ENCODE peak calls at places on chromosomes 12 and 14, in four cellular contexts. O is left ventricle myocardium inferior, G is tibial artery, P is AG04449. F is an unnamed sample.

GRCh38 chr12:24850486-24850885 is 98.4 kb downstream of the BCAT1 start:
- DNase-seq in O (no peak), P (no peak), G (no peak), F (no peak)

GRCh38 chr12:101414533-101415119 is 7.1 kb upstream of the ARL1 start:
- DNase-seq in O (no peak), P (no peak), G (no peak), F (peak)

GRCh38 chr14:92665699-92666110 is 82.7 kb downstream of the LGMN start:
- DNase-seq in P (no peak), G (no peak), O (no peak), F (no peak)

GRCh38 chr14:105086833-105087307 is 21.6 kb upstream of the GPR132 start:
- DNase-seq in G (peak), O (peak), P (no peak), F (no peak)

GRCh38 chr12:92369643-92370042 is 224.0 kb upstream of the BTG1 start:
- DNase-seq in P (no peak), O (no peak), G (no peak), F (no peak)

GRCh38 chr12:111788178-111788654 is 21.5 kb downstream of the ALDH2 start:
- DNase-seq in O (peak), G (no peak), P (no peak), F (no peak)

GRCh38 chr14:35883677-35884293 is 57.6 kb downstream of the BRMS1L start:
- DNase-seq in G (no peak), O (no peak), P (no peak), F (no peak)

GRCh38 chr14:72554401-72554800 is 339.5 kb downstream of the DPF3 start:
- DNase-seq in G (no peak), P (no peak), O (no peak), F (no peak)

GRCh38 chr14:20294636-20295035 is 11.1 kb downstream of the TTC5 start:
- DNase-seq in O (no peak), G (no peak), P (no peak), F (no peak)

GRCh38 chr12:75825686-75826085 is 205.9 kb downstream of the PHLDA1 start:
- DNase-seq in O (no peak), P (peak), G (no peak), F (peak)

GRCh38 chr12:125186471-125187147 is 121.4 kb downstream of the AACS start:
- DNase-seq in P (no peak), G (no peak), O (no peak), F (no peak)

GRCh38 chr14:95784137-95784536 is 70.2 kb upstream of the TCL1A start:
- DNase-seq in P (no peak), G (no peak), O (no peak), F (peak)

GRCh38 chr12:28050606-28051005 is 78.1 kb upstream of the PTHLH start:
- DNase-seq in G (no peak), O (no peak), P (no peak), F (no peak)

GRCh38 chr14:76091036-76091435 is 60.7 kb upstream of the GPATCH2L start:
- DNase-seq in P (no peak), O (peak), G (peak), F (no peak)

GRCh38 chr14:78153069-78153351 is 17.2 kb upstream of the NRXN3 start:
- DNase-seq in P (no peak), O (no peak), G (no peak), F (peak)

GRCh38 chr12:8035440-8036010 is 3.0 kb downstream of the FOXJ2 start:
- DNase-seq in G (no peak), P (no peak), O (no peak), F (no peak)
- H3K4me3 ChIP-seq in G (peak), P (no peak), O (peak), F (no peak)

DNA sequence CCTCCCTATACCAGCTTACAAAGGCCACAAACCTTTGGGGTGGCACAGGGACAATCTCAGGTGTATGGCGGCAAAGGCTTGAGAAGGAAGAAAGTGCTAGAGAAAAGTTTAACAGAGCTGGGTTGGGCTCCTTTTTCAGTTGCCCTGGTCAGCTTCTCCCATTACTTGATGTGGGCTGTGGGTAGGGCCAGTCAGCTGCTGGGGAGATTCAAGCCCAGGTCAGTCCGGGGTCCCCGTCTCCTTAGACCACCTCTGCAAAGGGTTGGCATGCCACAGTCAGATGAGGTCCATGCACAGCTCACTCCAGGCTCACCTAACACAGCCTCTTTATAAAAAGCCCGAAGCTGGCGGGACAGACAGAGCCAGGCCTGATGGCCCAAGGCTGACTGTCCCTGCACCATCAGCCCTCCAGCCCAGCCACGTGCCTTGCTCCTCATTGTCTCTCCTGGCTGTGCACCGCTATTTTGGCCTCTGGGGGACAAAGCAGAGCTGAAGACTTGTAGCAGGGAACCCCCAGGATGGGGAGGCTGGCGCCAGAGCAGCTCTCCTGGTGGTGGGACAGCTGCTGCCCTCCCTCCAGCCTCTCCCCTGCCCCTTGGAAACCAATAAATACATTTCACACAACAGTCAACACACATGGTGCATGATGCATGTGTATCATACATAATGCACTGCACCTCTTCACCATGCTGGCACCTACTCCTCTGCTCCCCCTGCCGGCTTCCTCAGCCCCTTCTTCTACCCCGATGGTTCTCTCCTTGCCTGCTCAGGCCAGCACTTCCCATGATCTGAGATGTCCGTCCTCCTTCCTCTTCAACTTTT is 61.7 kb upstream of the DDX11 start:
- DNase-seq in O (no peak), G (peak), P (no peak), F (no peak)
- TF ChIP-seq CTCF in O (peak), G (no peak), P (peak), F (no peak)

GRCh38 chr12:8992086-8992409 is 2.7 kb downstream of the KLRG1 start:
- DNase-seq in O (no peak), P (no peak), G (no peak), F (no peak)
- H3K4me3 ChIP-seq in O (no peak), P (no peak), G (no peak), F (no peak)

GRCh38 chr12:11779286-11779685 is 129.8 kb downstream of the ETV6 start:
- DNase-seq in G (no peak), P (no peak), O (no peak), F (no peak)
- TF ChIP-seq CTCF in G (no peak), P (no peak), O (no peak), F (no peak)

GRCh38 chr14:51657762-51658161 is 6.1 kb downstream of the FRMD6 start:
- DNase-seq in P (no peak), O (no peak), G (no peak), F (no peak)
- H3K4me3 ChIP-seq in P (peak), O (no peak), G (no peak), F (no peak)

DNA sequence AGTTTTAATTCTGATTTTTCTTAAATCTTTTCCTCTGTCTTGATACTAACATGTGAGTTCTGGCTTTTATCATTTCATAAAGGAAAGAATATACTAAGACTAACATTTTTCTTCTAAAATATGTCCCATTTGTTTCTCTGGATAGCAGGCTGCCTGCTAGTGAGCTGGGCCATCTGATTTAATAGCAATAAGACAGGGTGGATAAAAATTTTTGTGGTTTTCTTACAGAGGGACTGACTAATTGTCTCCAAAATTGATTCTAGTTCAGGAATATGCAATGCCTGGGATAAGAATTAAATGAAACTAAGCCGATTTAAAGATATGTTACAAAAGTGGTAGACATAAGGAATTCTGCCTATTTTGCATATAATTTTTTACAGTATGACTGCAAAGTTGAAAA is 252.9 kb upstream of the NAV3 start:
- DNase-seq in O (no peak), G (no peak), P (peak), F (no peak)
- TF ChIP-seq CTCF in O (no peak), G (no peak), P (no peak), F (no peak)

DNA sequence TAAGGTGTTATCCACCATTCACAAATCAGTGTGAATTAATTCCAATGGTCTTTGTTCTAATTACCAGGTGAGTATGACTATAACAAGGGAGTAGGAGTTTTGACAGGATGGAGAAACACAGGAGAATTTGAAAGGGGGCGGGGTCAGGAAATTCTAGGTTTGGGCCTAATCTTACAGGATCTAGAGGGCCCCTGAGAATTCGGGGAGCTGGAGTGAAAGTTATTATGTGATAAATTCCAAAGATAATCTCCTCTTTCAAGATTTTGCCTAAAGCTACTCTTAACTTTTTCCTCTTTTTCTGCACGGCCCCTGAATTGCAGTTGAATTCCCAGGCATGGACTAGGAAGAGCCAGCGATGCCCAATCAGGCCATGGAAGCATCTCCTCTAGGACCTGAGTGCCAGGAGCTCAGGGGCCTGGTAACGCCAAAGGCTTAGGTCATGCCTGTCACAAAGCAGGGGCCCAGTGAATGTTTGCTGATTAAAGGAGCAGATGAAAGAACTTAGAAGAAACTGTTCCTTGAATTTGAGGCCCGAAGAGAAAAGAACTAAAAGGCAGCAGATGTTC is 195.6 kb downstream of the PPM1H start:
- DNase-seq in P (no peak), O (no peak), G (no peak), F (no peak)
- H3K4me3 ChIP-seq in P (no peak), O (no peak), G (no peak), F (no peak)

GRCh38 chr12:42039599-42039998 is 105.1 kb downstream of the GXYLT1 start:
- DNase-seq in O (no peak), P (no peak), G (no peak), F (no peak)

GRCh38 chr12:42039146-42039545 is 105.5 kb downstream of the GXYLT1 start:
- DNase-seq in O (no peak), G (no peak), P (no peak), F (peak)
- TF ChIP-seq CTCF in O (no peak), G (no peak), P (no peak), F (no peak)

GRCh38 chr14:32017587-32017986 is 59.5 kb upstream of the ARHGAP5 start:
- DNase-seq in O (no peak), P (no peak), G (no peak), F (no peak)
- H3K4me3 ChIP-seq in O (no peak), P (no peak), G (no peak), F (no peak)